ENCODE peak calls at places on chromosome 9, in nine cellular contexts. U is PC-9, I is neural progenitor cell, S is breast epithelium, R is body of pancreas, M is uterus, Q is trophoblast cell, Y is DND-41, E is ovary. D is an unnamed sample.

GRCh38 chr9:31089822-31090221 is 1294.6 kb upstream of the ACO1 start:
- DNase-seq in U (no peak), I (no peak), S (no peak), R (no peak), M (no peak), Q (no peak), Y (no peak), E (no peak), D (no peak)

GRCh38 chr9:110687497-110687896 is 18.9 kb downstream of the MUSK start:
- DNase-seq in U (no peak), I (no peak), S (no peak), R (no peak), M (no peak), Q (no peak), Y (no peak), E (no peak), D (no peak)

GRCh38 chr9:127540664-127541041 is 71.4 kb upstream of the STXBP1 start:
- DNase-seq in U (peak; percentile 53), I (peak; percentile 28), S (peak; percentile 75), R (peak; percentile 74), M (no peak), Q (peak; percentile 35), Y (no peak), E (no peak), D (no peak)

GRCh38 chr9:18493361-18494015 is 19.5 kb downstream of the ADAMTSL1 start:
- DNase-seq in U (no peak), I (no peak), S (no peak), R (no peak), M (no peak), Q (no peak), Y (no peak), E (no peak), D (no peak)

GRCh38 chr9:69211424-69212036 is 37.5 kb downstream of the TJP2 start:
- DNase-seq in U (no peak), I (no peak), S (no peak), R (no peak), M (no peak), Q (no peak), Y (no peak), E (no peak), D (no peak)

GRCh38 chr9:21696411-21696865 is 106.0 kb upstream of the MTAP start:
- DNase-seq in U (no peak), I (peak; percentile 23), S (no peak), R (no peak), M (no peak), Q (peak; percentile 31), Y (no peak), E (no peak), D (no peak)

GRCh38 chr9:18594837-18595236 is 120.9 kb downstream of the ADAMTSL1 start:
- DNase-seq in U (no peak), I (no peak), S (no peak), R (no peak), M (no peak), Q (no peak), Y (no peak), E (no peak), D (no peak)

GRCh38 chr9:82532504-82532903 is 530.4 kb downstream of the RASEF start:
- DNase-seq in U (no peak), I (no peak), S (no peak), R (no peak), M (no peak), Q (peak; percentile 6), Y (no peak), E (no peak), D (no peak)

GRCh38 chr9:114745879-114746550 is 59.8 kb downstream of the TNFSF15 start:
- DNase-seq in U (no peak), I (no peak), S (no peak), R (no peak), M (no peak), Q (no peak), Y (no peak), E (no peak), D (no peak)

GRCh38 chr9:134644715-134645606 is 3.4 kb downstream of the COL5A1 start:
- DNase-seq in U (no peak), I (peak; percentile 48), S (peak; percentile 60), R (peak; percentile 35), M (peak; percentile 87), Q (peak; percentile 19), Y (no peak), E (peak; percentile 90), D (peak; percentile 83)

GRCh38 chr9:109051733-109052132 is 38.4 kb upstream of the CTNNAL1 start:
- DNase-seq in U (no peak), I (no peak), S (no peak), R (no peak), M (no peak), Q (no peak), Y (no peak), E (no peak), D (no peak)
- H3K36me3 ChIP-seq in U (peaks cover 45% of the 10 kb centered on the region), I (peaks cover 30% of the 10 kb centered on the region), S (peaks cover 17% of the 10 kb centered on the region), R (no peaks in the 10 kb centered on the region), M (no peaks in the 10 kb centered on the region), Q (peaks cover 38% of the 10 kb centered on the region), Y (peaks cover 89% of the 10 kb centered on the region), E (no peaks in the 10 kb centered on the region), D (peaks cover 85% of the 10 kb centered on the region)

DNA sequence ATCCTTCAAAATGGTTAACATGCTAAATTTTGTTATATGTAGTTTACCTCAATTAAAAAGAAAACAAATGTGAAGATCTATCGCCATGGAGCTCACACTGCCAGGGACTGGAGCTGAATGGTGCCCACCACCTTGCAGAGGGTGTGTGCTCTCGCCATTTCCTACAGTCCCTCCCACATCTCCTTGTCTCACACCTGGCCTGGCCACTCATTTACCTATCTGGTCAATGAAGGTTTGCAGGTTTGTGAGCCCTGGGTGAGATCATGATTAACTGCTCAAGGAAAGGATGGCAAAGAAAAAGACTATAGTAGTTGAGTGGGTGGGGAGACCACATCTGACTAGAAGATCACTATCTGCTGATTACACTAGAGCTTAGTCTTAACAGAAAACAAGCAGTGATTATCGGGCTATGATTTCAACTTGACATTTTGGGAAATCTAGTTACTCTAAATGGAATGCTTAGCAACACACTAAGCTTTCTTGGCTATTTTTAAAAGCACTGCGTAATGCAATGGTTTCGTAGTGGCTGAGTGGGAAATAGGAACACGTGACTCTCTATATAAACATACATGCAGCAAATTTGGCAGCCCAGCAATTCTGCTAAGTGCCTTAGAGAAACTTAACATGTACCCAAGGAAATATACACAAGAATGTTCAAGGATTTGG is 27.3 kb downstream of the PUM3 start:
- DNase-seq in U (no peak), I (no peak), S (no peak), R (peak; percentile 35), M (no peak), Q (no peak), Y (no peak), E (no peak), D (no peak)
- H3K36me3 ChIP-seq in U (no peaks in the 10 kb centered on the region), I (peaks cover 3% of the 10 kb centered on the region), S (no peaks in the 10 kb centered on the region), R (no peaks in the 10 kb centered on the region), M (no peaks in the 10 kb centered on the region), Q (peaks cover 1% of the 10 kb centered on the region), Y (peaks cover 58% of the 10 kb centered on the region), E (no peaks in the 10 kb centered on the region), D (peaks cover 20% of the 10 kb centered on the region)

GRCh38 chr9:137834846-137835546 is 42.6 kb upstream of the CACNA1B start:
- DNase-seq in U (no peak), I (no peak), S (no peak), R (no peak), M (no peak), Q (no peak), Y (no peak), E (no peak), D (no peak)

GRCh38 chr9:137832830-137833590 is 44.6 kb upstream of the CACNA1B start:
- DNase-seq in U (no peak), I (no peak), S (no peak), R (no peak), M (no peak), Q (no peak), Y (no peak), E (no peak), D (no peak)

GRCh38 chr9:137829260-137829996 is 48.2 kb upstream of the CACNA1B start:
- DNase-seq in U (no peak), I (no peak), S (no peak), R (no peak), M (no peak), Q (no peak), Y (no peak), E (no peak), D (no peak)

GRCh38 chr9:137833721-137834613 is 43.6 kb upstream of the CACNA1B start:
- DNase-seq in U (no peak), I (no peak), S (no peak), R (no peak), M (no peak), Q (no peak), Y (no peak), E (no peak), D (no peak)

GRCh38 chr9:137832191-137832700 is 45.3 kb upstream of the CACNA1B start:
- DNase-seq in U (no peak), I (no peak), S (no peak), R (no peak), M (no peak), Q (no peak), Y (no peak), E (no peak), D (no peak)
- H3K36me3 ChIP-seq in U (no peaks in the 10 kb centered on the region), I (no peaks in the 10 kb centered on the region), S (peaks cover 6% of the 10 kb centered on the region), R (no peaks in the 10 kb centered on the region), M (no peaks in the 10 kb centered on the region), Q (peaks cover 62% of the 10 kb centered on the region), Y (peaks cover 74% of the 10 kb centered on the region), E (no peaks in the 10 kb centered on the region), D (peaks cover 10% of the 10 kb centered on the region)

DNA sequence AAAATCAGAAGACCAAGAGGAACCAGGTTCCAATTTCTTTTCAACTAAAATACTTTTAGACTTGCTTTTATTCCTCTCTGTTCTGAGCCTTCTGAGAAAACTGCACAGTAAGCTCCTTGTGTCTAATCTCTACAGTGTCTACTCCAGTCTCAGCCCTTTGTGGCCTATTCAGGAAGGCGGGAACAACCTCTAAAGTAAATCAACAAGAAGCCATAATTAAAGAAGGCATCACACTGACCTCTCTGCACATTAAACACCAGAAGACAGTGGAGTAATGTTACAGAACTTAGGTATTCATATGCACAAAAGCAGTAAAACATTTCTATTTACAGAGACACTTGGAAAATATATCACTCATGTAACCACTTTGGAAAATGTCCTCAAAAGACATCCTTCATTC is 14.9 kb downstream of the XPA start:
- DNase-seq in U (no peak), I (no peak), S (no peak), R (no peak), M (no peak), Q (no peak), Y (no peak), E (no peak), D (no peak)
- H3K36me3 ChIP-seq in U (peaks cover 36% of the 10 kb centered on the region), I (peaks cover 9% of the 10 kb centered on the region), S (no peaks in the 10 kb centered on the region), R (no peaks in the 10 kb centered on the region), M (no peaks in the 10 kb centered on the region), Q (peaks cover 3% of the 10 kb centered on the region), Y (peaks cover 68% of the 10 kb centered on the region), E (no peaks in the 10 kb centered on the region), D (peaks cover 67% of the 10 kb centered on the region)

GRCh38 chr9:92714787-92715487 is 45.0 kb upstream of the IPPK start:
- DNase-seq in U (no peak), I (no peak), S (no peak), R (no peak), M (peak; percentile 48), Q (no peak), Y (no peak), E (peak; percentile 80), D (no peak)
- H3K36me3 ChIP-seq in U (peaks cover 10% of the 10 kb centered on the region), I (no peaks in the 10 kb centered on the region), S (peaks cover 21% of the 10 kb centered on the region), R (peaks cover 21% of the 10 kb centered on the region), M (no peaks in the 10 kb centered on the region), Q (peaks cover 85% of the 10 kb centered on the region), Y (peaks cover 95% of the 10 kb centered on the region), E (no peaks in the 10 kb centered on the region), D (peaks cover 94% of the 10 kb centered on the region)

GRCh38 chr9:92637886-92638620 is 31.9 kb downstream of the IPPK start:
- DNase-seq in U (no peak), I (no peak), S (no peak), R (no peak), M (no peak), Q (no peak), Y (no peak), E (no peak), D (no peak)
- H3K36me3 ChIP-seq in U (peaks cover 13% of the 10 kb centered on the region), I (peaks cover 3% of the 10 kb centered on the region), S (no peaks in the 10 kb centered on the region), R (no peaks in the 10 kb centered on the region), M (no peaks in the 10 kb centered on the region), Q (peaks cover 75% of the 10 kb centered on the region), Y (peaks cover 89% of the 10 kb centered on the region), E (no peaks in the 10 kb centered on the region), D (peaks cover 76% of the 10 kb centered on the region)

GRCh38 chr9:121322037-121322736 is 47.9 kb downstream of the STOM start:
- DNase-seq in U (peak; percentile 95), I (no peak), S (no peak), R (no peak), M (no peak), Q (peak; percentile 48), Y (no peak), E (no peak), D (peak; percentile 89)
- H3K36me3 ChIP-seq in U (no peaks in the 10 kb centered on the region), I (no peaks in the 10 kb centered on the region), S (peaks cover 9% of the 10 kb centered on the region), R (no peaks in the 10 kb centered on the region), M (no peaks in the 10 kb centered on the region), Q (peaks cover 64% of the 10 kb centered on the region), Y (no peaks in the 10 kb centered on the region), E (no peaks in the 10 kb centered on the region), D (peaks cover 66% of the 10 kb centered on the region)